ENCODE peak calls at places on chromosomes 1 and 21, in four cellular contexts. V is HS-27A; K is GM12865; T is activated T-helper 2 cell treated with anti-CD3 and anti-CD28 coated beads, Interferon-gamma antibody, Interleukin-2, Interleukin-4, amounts not matched to agents 10 μg/mL and 5 μg/mL and 100 μg/mL, durations not matched to agents 14 hours and 24 hours and 36 hours. G is an unnamed sample.

GRCh38 chr1:63592536-63593302 is 492 bp upstream of the PGM1 start:
- DNase-seq in T (no peak), K (no peak), V (peak), G (no peak)

GRCh38 chr1:160590488-160590887 is 11.2 kb upstream of the CD84 start:
- DNase-seq in V (no peak), T (no peak), K (no peak), G (no peak)

GRCh38 chr1:77037990-77038389 is 170.7 kb downstream of the ST6GALNAC5 start:
- DNase-seq in K (no peak), V (no peak), T (no peak), G (no peak)

GRCh38 chr1:43954036-43954435 is 7.3 kb downstream of the IPO13 start:
- DNase-seq in K (no peak), V (no peak), T (no peak), G (no peak)

GRCh38 chr1:180033387-180033786 is 78.8 kb downstream of the CEP350 start:
- DNase-seq in T (no peak), V (no peak), K (no peak), G (no peak)

GRCh38 chr1:177209357-177209756 is 38.6 kb downstream of the BRINP2 start:
- DNase-seq in K (no peak), V (peak), T (no peak), G (peak)

GRCh38 chr1:192489748-192490147 is 85.8 kb upstream of the RGS1 start:
- DNase-seq in T (no peak), K (peak), V (no peak), G (peak)

GRCh38 chr1:232463226-232463625 is 166.7 kb downstream of the SIPA1L2 start:
- DNase-seq in T (no peak), V (no peak), K (no peak), G (no peak)

GRCh38 chr1:67897270-67897949 is 64.1 kb upstream of the GNG12 start:
- DNase-seq in K (no peak), T (no peak), V (no peak), G (peak)

GRCh38 chr1:164716992-164717703 is 158.2 kb downstream of the PBX1 start:
- DNase-seq in T (no peak), V (no peak), K (peak), G (no peak)

GRCh38 chr1:10692401-10693021 is 103.9 kb downstream of the CASZ1 start:
- DNase-seq in T (peak), K (peak), V (no peak), G (no peak)

GRCh38 chr1:92482665-92483441 is 3.9 kb downstream of the GFI1 start:
- DNase-seq in T (peak), K (peak), V (no peak), G (no peak)

GRCh38 chr1:243354511-243355153 is 98.8 kb downstream of the SDCCAG8 start:
- DNase-seq in V (no peak), T (no peak), K (peak), G (no peak)

GRCh38 chr1:231359113-231359512 is 21.0 kb downstream of the SPRTN start:
- DNase-seq in K (no peak), V (no peak), T (no peak), G (no peak)

GRCh38 chr1:44038876-44039657 is 7.8 kb upstream of the SLC6A9 start:
- DNase-seq in V (no peak), T (no peak), K (no peak), G (no peak)

GRCh38 chr1:59215766-59216291 is 81.1 kb upstream of the FGGY start:
- DNase-seq in V (no peak), K (no peak), T (no peak), G (no peak)

GRCh38 chr1:162712317-162713029 is 78.0 kb upstream of the HSD17B7 start:
- DNase-seq in K (no peak), T (no peak), V (no peak), G (no peak)

GRCh38 chr21:26385721-26386120 is 187.4 kb downstream of the CYYR1 start:
- DNase-seq in K (no peak), T (no peak), V (no peak), G (no peak)

GRCh38 chr1:47662068-47662467 is 224.2 kb downstream of the FOXD2 start:
- DNase-seq in T (no peak), V (no peak), K (no peak), G (no peak)

GRCh38 chr21:15195768-15196167 is 131.0 kb upstream of the NRIP1 start:
- DNase-seq in V (no peak), T (no peak), K (no peak), G (no peak)

GRCh38 chr21:36111238-36111637 is 23.6 kb upstream of the CBR3 start:
- DNase-seq in K (no peak), T (no peak), V (no peak), G (no peak)